ENCODE peak calls at places on chromosomes 13 and 19, in nine cellular contexts. F is pancreas, X is astrocyte, V is BE2C, J is left lung, I is endodermal cell, B is stomach, N is transverse colon, A is lower lobe of right lung. Y is an unnamed sample. For H3K36me3, the result is how much of the 10 kb centered on the place peaks cover.

GRCh38 chr13:51044023-51044665 is 66.9 kb downstream of the C13orf42 start:
- DNase-seq in F (no peak), X (no peak), V (no peak), J (no peak), I (peak), B (no peak), N (no peak), A (no peak), Y (no peak)

GRCh38 chr19:39362682-39363657 is 20.7 kb downstream of the SAMD4B start:
- DNase-seq in F (no peak), X (peak), V (no peak), J (no peak), I (no peak), B (no peak), N (no peak), A (no peak), Y (no peak)

GRCh38 chr19:34220472-34221063 is 33.8 kb upstream of the GARRE1 start:
- DNase-seq in F (peak), X (peak), V (peak), J (peak), I (peak), B (peak), N (peak), A (no peak), Y (peak)

GRCh38 chr13:106100261-106100919 is 435.1 kb downstream of the EFNB2 start:
- DNase-seq in F (no peak), X (no peak), V (no peak), J (no peak), I (peak), B (peak), N (peak), A (no peak), Y (no peak)

GRCh38 chr13:101398191-101398590 is 18.1 kb downstream of the NALCN start:
- DNase-seq in F (no peak), X (peak), V (no peak), J (no peak), I (no peak), B (no peak), N (no peak), A (no peak), Y (no peak)

GRCh38 chr13:33932765-33933406 is 114.9 kb downstream of the RFC3 start:
- DNase-seq in F (no peak), X (peak), V (no peak), J (no peak), I (no peak), B (no peak), N (no peak), A (no peak), Y (no peak)

GRCh38 chr19:42113641-42114348 is 18.5 kb downstream of the POU2F2 start:
- DNase-seq in F (no peak), X (peak), V (peak), J (no peak), I (peak), B (no peak), N (no peak), A (no peak), Y (no peak)

GRCh38 chr13:110592670-110593069 is 22.7 kb upstream of the NAXD start:
- DNase-seq in F (no peak), X (no peak), V (no peak), J (no peak), I (peak), B (no peak), N (no peak), A (no peak), Y (no peak)

GRCh38 chr19:55178781-55179569 is 1.1 kb downstream of the SYT5 start:
- DNase-seq in F (peak), X (peak), V (peak), J (peak), I (peak), B (peak), N (peak), A (peak), Y (peak)

GRCh38 chr13:76812206-76812882 is 73.9 kb downstream of the KCTD12 start:
- DNase-seq in F (peak), X (no peak), V (peak), J (peak), I (no peak), B (no peak), N (no peak), A (no peak), Y (no peak)

GRCh38 chr13:101512650-101513049 is 60.2 kb downstream of the ITGBL1 start:
- DNase-seq in F (no peak), X (peak), V (no peak), J (no peak), I (no peak), B (no peak), N (no peak), A (no peak), Y (no peak)

GRCh38 chr13:70889163-70889562 is 780.9 kb upstream of the KLHL1 start:
- DNase-seq in F (no peak), X (no peak), V (no peak), J (no peak), I (no peak), B (no peak), N (no peak), A (no peak), Y (no peak)

GRCh38 chr13:77779461-77780272 is 82.2 kb downstream of the SLAIN1 start:
- DNase-seq in F (peak), X (peak), V (peak), J (peak), I (peak), B (peak), N (peak), A (peak), Y (no peak)

GRCh38 chr19:53102701-53103140 is 501 bp downstream of the ZNF160 start:
- DNase-seq in F (peak), X (peak), V (peak), J (peak), I (peak), B (peak), N (peak), A (peak), Y (peak)

GRCh38 chr19:18798384-18799352 is 7.6 kb upstream of the COMP start:
- DNase-seq in F (no peak), X (no peak), V (no peak), J (no peak), I (peak), B (peak), N (peak), A (no peak), Y (no peak)

GRCh38 chr19:39817888-39818561 is 15.9 kb downstream of the DYRK1B start:
- DNase-seq in F (no peak), X (no peak), V (no peak), J (no peak), I (no peak), B (no peak), N (no peak), A (no peak), Y (no peak)

GRCh38 chr13:49225358-49226042 is 5.4 kb downstream of the MLNR start:
- DNase-seq in F (no peak), X (no peak), V (no peak), J (no peak), I (no peak), B (peak), N (no peak), A (no peak), Y (no peak)

GRCh38 chr13:112710855-112711527 is 21.2 kb downstream of the ATP11A start:
- DNase-seq in F (no peak), X (no peak), V (no peak), J (peak), I (no peak), B (no peak), N (peak), A (no peak), Y (no peak)

GRCh38 chr19:3743486-3743885 is 18.0 kb downstream of the APBA3 start:
- DNase-seq in F (no peak), X (no peak), V (no peak), J (no peak), I (no peak), B (no peak), N (no peak), A (no peak), Y (no peak)

GRCh38 chr13:75838366-75839017 is 202.4 kb downstream of the LMO7 start:
- DNase-seq in F (no peak), X (no peak), V (no peak), J (no peak), I (no peak), B (no peak), N (no peak), A (no peak), Y (no peak)

GRCh38 chr19:39588066-39588465 is 14.3 kb upstream of the LGALS13 start:
- DNase-seq in F (no peak), X (no peak), V (no peak), J (no peak), I (no peak), B (no peak), N (no peak), A (no peak), Y (no peak)

GRCh38 chr13:83773961-83774360 is 108.3 kb downstream of the SLITRK1 start:
- DNase-seq in F (no peak), X (no peak), V (no peak), J (no peak), I (no peak), B (no peak), N (no peak), A (no peak), Y (no peak)

GRCh38 chr19:10760268-10760944 is 42.5 kb downstream of the DNM2 start:
- DNase-seq in F (no peak), X (peak), V (peak), J (no peak), I (no peak), B (no peak), N (peak), A (no peak), Y (peak)

GRCh38 chr13:76822691-76823267 is 63.4 kb downstream of the KCTD12 start:
- DNase-seq in F (no peak), X (peak), V (no peak), J (no peak), I (no peak), B (no peak), N (no peak), A (no peak), Y (no peak)

GRCh38 chr19:4172861-4173473 is 9.4 kb downstream of the SIRT6 start:
- DNase-seq in F (peak), X (no peak), V (peak), J (peak), I (peak), B (peak), N (peak), A (peak), Y (peak)

GRCh38 chr19:15323496-15324235 is 8.7 kb downstream of the BRD4 start:
- DNase-seq in F (peak), X (no peak), V (no peak), J (peak), I (no peak), B (peak), N (peak), A (peak), Y (no peak)

GRCh38 chr19:18969953-18970659 is 29.1 kb upstream of the HOMER3 start:
- DNase-seq in F (no peak), X (peak), V (no peak), J (no peak), I (no peak), B (no peak), N (no peak), A (no peak), Y (no peak)

GRCh38 chr19:19068659-19069509 is 5.1 kb downstream of the SLC25A42 start:
- DNase-seq in F (no peak), X (no peak), V (no peak), J (no peak), I (no peak), B (no peak), N (no peak), A (no peak), Y (no peak)

GRCh38 chr13:26257049-26257448 is 3.1 kb downstream of the CDK8 start:
- DNase-seq in F (no peak), X (no peak), V (no peak), J (no peak), I (no peak), B (no peak), N (no peak), A (no peak), Y (no peak)

GRCh38 chr19:28881616-28882015 is 331.3 kb downstream of the UQCRFS1 start:
- DNase-seq in F (no peak), X (no peak), V (no peak), J (no peak), I (peak), B (no peak), N (no peak), A (no peak), Y (no peak)

GRCh38 chr19:11887618-11888531 is at the start of gene ZNF69:
- DNase-seq in F (peak), X (peak), V (peak), J (peak), I (peak), B (peak), N (peak), A (peak), Y (peak)
- TF ChIP-seq CTCF in F (no peak), X (no peak), V (peak), J (no peak), I (peak), B (no peak), N (peak), A (peak), Y (no peak)

GRCh38 chr19:1580957-1581356 is 11.7 kb downstream of the MBD3 start:
- DNase-seq in F (no peak), X (no peak), V (no peak), J (no peak), I (no peak), B (no peak), N (no peak), A (no peak), Y (no peak)
- H3K36me3 ChIP-seq in F (under half), X (under half), V (half or more), J (under half), I (under half), B (half or more), N (under half), A (half or more), Y (under half)

GRCh38 chr13:90420683-90421082 is 926.8 kb upstream of the MIR17HG start:
- DNase-seq in F (no peak), X (no peak), V (no peak), J (no peak), I (no peak), B (no peak), N (no peak), A (no peak), Y (no peak)
- TF ChIP-seq CTCF in F (no peak), X (peak), V (peak), J (no peak), I (peak), B (no peak), N (no peak), A (no peak), Y (no peak)

DNA sequence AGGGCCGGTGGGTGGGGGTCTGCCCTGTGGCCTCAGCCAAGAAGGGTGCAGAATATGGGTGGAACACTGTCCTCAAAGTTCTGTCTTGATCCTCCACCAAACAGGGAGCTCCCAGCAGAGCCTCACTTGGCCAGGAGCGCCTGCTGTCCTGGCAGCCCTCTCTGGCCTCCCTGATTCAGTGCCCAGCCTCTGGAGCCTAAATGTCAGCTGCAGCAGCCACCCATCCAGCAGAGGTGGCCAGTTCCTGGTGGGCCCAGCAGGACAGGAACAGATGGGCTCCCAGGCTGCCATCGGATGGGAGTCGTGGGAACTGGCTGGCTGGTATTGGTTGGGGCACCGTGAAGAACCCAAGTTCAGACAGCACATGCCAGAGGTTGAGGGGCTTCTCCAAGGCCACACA is 1.8 kb upstream of the USE1 start:
- DNase-seq in F (no peak), X (no peak), V (no peak), J (no peak), I (no peak), B (no peak), N (no peak), A (no peak), Y (no peak)
- H3K36me3 ChIP-seq in F (under half), X (under half), V (under half), J (under half), I (under half), B (under half), N (under half), A (half or more), Y (under half)